ENCODE peak calls at places on chromosomes 3 and 15, in five cellular contexts. X, F, T, D and L are unnamed samples.

GRCh38 chr3:39275963-39276593 is 3.8 kb downstream of the CX3CR1 start:
- DNase-seq in X (no peak), F (no peak), T (no peak), D (no peak), L (no peak)

GRCh38 chr15:75346796-75347221 is at the start of gene NEIL1:
- DNase-seq in X (no peak), F (peak), T (no peak), D (no peak), L (no peak)

GRCh38 chr3:183301937-183302580 is 49.0 kb downstream of the B3GNT5 start:
- DNase-seq in X (no peak), F (no peak), T (peak), D (no peak), L (no peak)

GRCh38 chr3:101779808-101780366 is 876 bp downstream of the NXPE3 start:
- DNase-seq in X (no peak), F (no peak), T (no peak), D (peak), L (no peak)

GRCh38 chr3:120823156-120823555 is 80.6 kb downstream of the GTF2E1 start:
- DNase-seq in X (no peak), F (no peak), T (peak), D (no peak), L (no peak)

GRCh38 chr15:92883643-92884458 is 16.3 kb upstream of the CHD2 start:
- DNase-seq in X (no peak), F (no peak), T (peak), D (no peak), L (no peak)

GRCh38 chr3:180421221-180421620 is 180.7 kb upstream of the TTC14 start:
- DNase-seq in X (no peak), F (no peak), T (peak), D (no peak), L (no peak)

GRCh38 chr3:183210862-183211341 is 42.2 kb upstream of the B3GNT5 start:
- DNase-seq in X (no peak), F (no peak), T (no peak), D (no peak), L (no peak)

GRCh38 chr3:99753268-99753975 is 64.2 kb upstream of the CMSS1 start:
- DNase-seq in X (peak), F (peak), T (peak), D (peak), L (peak)

GRCh38 chr15:76866716-76867321 is 38.3 kb downstream of the SCAPER start:
- DNase-seq in X (peak), F (no peak), T (peak), D (peak), L (no peak)

GRCh38 chr3:148077951-148078350 is 619.8 kb upstream of the AGTR1 start:
- DNase-seq in X (no peak), F (no peak), T (no peak), D (no peak), L (no peak)

GRCh38 chr3:148074057-148074456 is 623.6 kb upstream of the AGTR1 start:
- DNase-seq in X (no peak), F (no peak), T (no peak), D (no peak), L (no peak)

GRCh38 chr3:148074916-148075315 is 622.8 kb upstream of the AGTR1 start:
- DNase-seq in X (no peak), F (no peak), T (no peak), D (peak), L (no peak)

GRCh38 chr3:148077318-148077923 is 620.3 kb upstream of the AGTR1 start:
- DNase-seq in X (peak), F (peak), T (peak), D (no peak), L (no peak)

DNA sequence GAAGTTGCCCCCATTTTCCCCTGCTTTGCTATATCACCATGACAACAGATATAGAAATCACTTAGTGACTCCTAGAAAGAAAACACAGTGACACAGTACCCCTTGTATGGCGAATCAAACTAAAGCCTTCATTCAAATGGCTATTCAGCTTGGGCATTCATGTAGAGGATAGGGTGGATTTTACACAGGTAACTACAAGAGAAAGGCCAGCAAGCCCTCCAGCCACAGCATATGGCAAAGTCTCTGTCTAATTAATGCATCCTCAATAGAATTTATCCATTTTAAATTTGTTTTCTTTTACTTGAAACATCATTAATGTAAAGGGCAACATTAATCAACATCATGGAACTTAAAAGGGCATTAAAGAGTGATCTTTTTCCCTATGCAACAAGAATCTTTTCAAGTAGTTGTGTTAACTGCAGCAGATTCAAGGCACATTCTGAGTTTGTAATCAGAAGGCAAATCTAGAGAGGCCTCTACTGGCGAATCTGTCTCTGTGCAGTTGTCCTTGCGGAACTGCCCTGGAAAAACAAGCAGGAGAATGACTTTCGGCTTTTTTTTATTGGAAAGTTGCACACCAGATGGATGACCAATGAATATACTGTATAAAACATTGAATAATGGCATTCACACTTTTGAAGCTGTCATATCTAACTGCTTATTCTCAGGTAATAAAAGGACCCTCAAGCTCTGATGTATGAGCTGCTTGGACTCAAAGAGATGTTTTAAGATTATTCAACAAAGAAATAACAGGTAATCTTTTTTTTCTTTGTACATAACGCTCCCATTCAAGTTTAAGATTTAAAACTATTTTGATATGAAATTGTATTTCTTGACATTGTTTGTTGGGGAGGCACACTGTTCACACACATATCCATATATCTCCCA is 621.6 kb upstream of the AGTR1 start:
- DNase-seq in X (peak), F (no peak), T (peak), D (peak), L (no peak)
- TF ChIP-seq MXI1 in X (no peak), F (no peak), T (no peak), D (no peak), L (no peak)

GRCh38 chr3:73136941-73137340 is 75.5 kb downstream of the EBLN2 start:
- DNase-seq in X (no peak), F (no peak), T (no peak), D (no peak), L (no peak)
- TF ChIP-seq MXI1 in X (no peak), F (no peak), T (no peak), D (no peak), L (no peak)

DNA sequence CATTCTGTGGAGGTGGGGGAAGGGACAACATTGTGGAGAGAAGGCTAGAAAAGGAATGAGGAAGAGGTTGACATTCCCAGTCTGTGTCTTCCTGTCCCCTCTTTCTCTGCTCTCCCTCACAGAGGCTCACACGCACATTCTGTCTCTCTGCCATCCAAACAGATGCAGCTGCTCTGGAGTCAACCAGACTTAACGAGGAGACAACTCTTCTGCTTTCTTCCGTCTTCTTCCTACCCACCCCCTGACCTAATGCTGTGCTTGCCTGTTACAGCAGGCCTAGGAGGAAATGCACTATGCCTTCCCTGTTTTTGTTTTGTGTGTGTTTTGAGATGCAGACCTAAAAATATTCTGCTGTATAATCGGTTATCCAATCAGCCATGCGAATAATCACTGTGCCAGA is 121.9 kb downstream of the CACNA1D start:
- DNase-seq in X (no peak), F (no peak), T (no peak), D (no peak), L (no peak)
- TF ChIP-seq MXI1 in X (no peak), F (no peak), T (no peak), D (no peak), L (no peak)

DNA sequence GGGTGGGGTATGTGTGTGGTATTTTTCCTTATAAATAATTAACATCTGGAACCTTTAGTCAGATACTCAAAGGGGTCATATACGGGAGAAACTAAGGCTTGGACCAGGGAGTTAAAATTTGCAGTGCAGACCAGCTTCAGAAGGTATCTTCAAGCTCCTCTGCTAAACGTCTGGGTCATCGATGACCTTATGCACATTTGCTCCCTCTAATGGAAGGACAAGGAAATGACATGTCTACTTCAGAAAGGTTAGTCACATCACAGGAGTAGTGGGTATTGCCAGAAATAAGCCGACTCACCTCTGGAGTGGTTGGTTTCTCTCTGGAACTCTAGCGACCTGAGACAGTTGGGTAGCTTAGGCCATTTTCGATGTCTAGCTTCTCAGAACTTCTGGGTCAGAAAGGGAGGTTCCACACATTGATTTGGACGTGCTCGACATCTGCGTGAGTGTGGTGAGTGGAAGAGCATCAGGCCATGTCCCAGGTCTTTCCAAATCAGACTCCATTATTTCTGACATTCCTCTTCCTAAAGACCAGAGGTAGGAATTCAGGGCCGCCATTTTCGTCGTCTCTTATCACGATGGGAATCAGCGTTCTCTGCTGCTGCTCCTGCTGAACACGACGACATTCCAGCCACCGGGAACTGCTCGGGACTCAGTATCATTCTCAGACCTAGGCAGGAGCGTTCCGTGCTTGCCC is 31.8 kb upstream of the RASA2 start:
- DNase-seq in X (peak), F (peak), T (peak), D (peak), L (peak)
- TF ChIP-seq MXI1 in X (no peak), F (no peak), T (no peak), D (no peak), L (no peak)